ENCODE peak calls at places on chromosomes 2 and 18, in seven cellular contexts. One of them, this sample, is unnamed.

GRCh38 chr2:10333247-10333613 is 30.5 kb downstream of the HPCAL1 start:
- DNase-seq in trophoblast cell: no peak
- DNase-seq in mesenchymal stem cell: no peak
- DNase-seq in IMR-90: no peak
- DNase-seq in H9: no peak
- DNase-seq in neuronal stem cell: no peak
- DNase-seq in H1: no peak
- DNase-seq in this sample: peak

GRCh38 chr2:12587729-12588522 is 128.8 kb upstream of the TRIB2 start:
- DNase-seq in trophoblast cell: peak
- DNase-seq in mesenchymal stem cell: peak
- DNase-seq in IMR-90: peak
- DNase-seq in H9: no peak
- DNase-seq in neuronal stem cell: no peak
- DNase-seq in H1: no peak
- DNase-seq in this sample: no peak

GRCh38 chr2:74850816-74851566 is 17.1 kb downstream of the HK2 start:
- DNase-seq in trophoblast cell: peak
- DNase-seq in mesenchymal stem cell: no peak
- DNase-seq in IMR-90: peak
- DNase-seq in H9: no peak
- DNase-seq in neuronal stem cell: no peak
- DNase-seq in H1: no peak
- DNase-seq in this sample: peak

GRCh38 chr18:33355263-33355662 is 85.3 kb downstream of the CCDC178 start:
- DNase-seq in trophoblast cell: no peak
- DNase-seq in mesenchymal stem cell: no peak
- DNase-seq in IMR-90: no peak
- DNase-seq in H9: no peak
- DNase-seq in neuronal stem cell: no peak
- DNase-seq in H1: no peak
- DNase-seq in this sample: no peak

GRCh38 chr2:71615769-71616730 is 162.7 kb downstream of the DYSF start:
- DNase-seq in trophoblast cell: no peak
- DNase-seq in mesenchymal stem cell: no peak
- DNase-seq in IMR-90: no peak
- DNase-seq in H9: peak
- DNase-seq in neuronal stem cell: no peak
- DNase-seq in H1: peak
- DNase-seq in this sample: no peak

GRCh38 chr2:231644426-231644825 is 51.8 kb downstream of the TEX44 start:
- DNase-seq in trophoblast cell: no peak
- DNase-seq in mesenchymal stem cell: no peak
- DNase-seq in IMR-90: no peak
- DNase-seq in H9: no peak
- DNase-seq in neuronal stem cell: no peak
- DNase-seq in H1: no peak
- DNase-seq in this sample: no peak

GRCh38 chr2:71759056-71759455 is 305.7 kb downstream of the DYSF start:
- DNase-seq in trophoblast cell: no peak
- DNase-seq in mesenchymal stem cell: peak
- DNase-seq in IMR-90: peak
- DNase-seq in H9: no peak
- DNase-seq in neuronal stem cell: no peak
- DNase-seq in H1: no peak
- DNase-seq in this sample: no peak

GRCh38 chr18:49994410-49994809 is 181.1 kb upstream of the ACAA2 start:
- DNase-seq in trophoblast cell: no peak
- DNase-seq in mesenchymal stem cell: no peak
- DNase-seq in IMR-90: no peak
- DNase-seq in H9: no peak
- DNase-seq in neuronal stem cell: no peak
- DNase-seq in H1: no peak
- DNase-seq in this sample: no peak

GRCh38 chr2:20484034-20484617 is 37.3 kb downstream of the RHOB start:
- DNase-seq in trophoblast cell: no peak
- DNase-seq in mesenchymal stem cell: no peak
- DNase-seq in IMR-90: no peak
- DNase-seq in H9: no peak
- DNase-seq in neuronal stem cell: no peak
- DNase-seq in H1: no peak
- DNase-seq in this sample: no peak

GRCh38 chr2:128442053-128442751 is 123.5 kb upstream of the HS6ST1 start:
- DNase-seq in trophoblast cell: no peak
- DNase-seq in mesenchymal stem cell: peak
- DNase-seq in IMR-90: peak
- DNase-seq in H9: peak
- DNase-seq in neuronal stem cell: no peak
- DNase-seq in H1: peak
- DNase-seq in this sample: peak

GRCh38 chr2:241508240-241508509 is 209 bp downstream of the STK25 start:
- DNase-seq in trophoblast cell: no peak
- DNase-seq in mesenchymal stem cell: no peak
- DNase-seq in IMR-90: no peak
- DNase-seq in H9: no peak
- DNase-seq in neuronal stem cell: no peak
- DNase-seq in H1: no peak
- DNase-seq in this sample: no peak

GRCh38 chr2:137467246-137467862 is 496.9 kb upstream of the HNMT start:
- DNase-seq in trophoblast cell: peak
- DNase-seq in mesenchymal stem cell: peak
- DNase-seq in IMR-90: no peak
- DNase-seq in H9: peak
- DNase-seq in neuronal stem cell: peak
- DNase-seq in H1: peak
- DNase-seq in this sample: peak

GRCh38 chr18:47413327-47413726 is 161.9 kb upstream of the SKOR2 start:
- DNase-seq in trophoblast cell: no peak
- DNase-seq in mesenchymal stem cell: no peak
- DNase-seq in IMR-90: no peak
- DNase-seq in H9: no peak
- DNase-seq in neuronal stem cell: no peak
- DNase-seq in H1: no peak
- DNase-seq in this sample: no peak

GRCh38 chr2:207767461-207768167 is 2.1 kb downstream of the FZD5 start:
- DNase-seq in trophoblast cell: peak
- DNase-seq in mesenchymal stem cell: peak
- DNase-seq in IMR-90: no peak
- DNase-seq in H9: peak
- DNase-seq in neuronal stem cell: peak
- DNase-seq in H1: no peak
- DNase-seq in this sample: peak

GRCh38 chr2:201313362-201313761 is 43.8 kb downstream of the FLACC1 start:
- DNase-seq in trophoblast cell: no peak
- DNase-seq in mesenchymal stem cell: no peak
- DNase-seq in IMR-90: no peak
- DNase-seq in H9: no peak
- DNase-seq in neuronal stem cell: no peak
- DNase-seq in H1: no peak
- DNase-seq in this sample: no peak

GRCh38 chr2:239544846-239545465 is 144.1 kb upstream of the HDAC4 start:
- DNase-seq in trophoblast cell: no peak
- DNase-seq in mesenchymal stem cell: no peak
- DNase-seq in IMR-90: no peak
- DNase-seq in H9: no peak
- DNase-seq in neuronal stem cell: no peak
- DNase-seq in H1: no peak
- DNase-seq in this sample: no peak

GRCh38 chr2:42848270-42848669 is 55.9 kb upstream of the HAAO start:
- DNase-seq in trophoblast cell: no peak
- DNase-seq in mesenchymal stem cell: no peak
- DNase-seq in IMR-90: no peak
- DNase-seq in H9: no peak
- DNase-seq in neuronal stem cell: no peak
- DNase-seq in H1: no peak
- DNase-seq in this sample: no peak

GRCh38 chr2:38108907-38109731 is 33.2 kb upstream of the CYP1B1 start:
- DNase-seq in trophoblast cell: no peak
- DNase-seq in mesenchymal stem cell: no peak
- DNase-seq in IMR-90: no peak
- DNase-seq in H9: no peak
- DNase-seq in neuronal stem cell: no peak
- DNase-seq in H1: no peak
- DNase-seq in this sample: no peak

GRCh38 chr2:56801770-56802169 is 618.0 kb downstream of the CCDC85A start:
- DNase-seq in trophoblast cell: no peak
- DNase-seq in mesenchymal stem cell: peak
- DNase-seq in IMR-90: no peak
- DNase-seq in H9: no peak
- DNase-seq in neuronal stem cell: no peak
- DNase-seq in H1: no peak
- DNase-seq in this sample: no peak

GRCh38 chr2:58895849-58896248 is 654.7 kb upstream of the FANCL start:
- DNase-seq in trophoblast cell: no peak
- DNase-seq in mesenchymal stem cell: no peak
- DNase-seq in IMR-90: no peak
- DNase-seq in H9: no peak
- DNase-seq in neuronal stem cell: no peak
- DNase-seq in H1: no peak
- DNase-seq in this sample: no peak

GRCh38 chr2:144580521-144581153 is 60.7 kb upstream of the ZEB2 start:
- DNase-seq in trophoblast cell: no peak
- DNase-seq in mesenchymal stem cell: no peak
- DNase-seq in IMR-90: no peak
- DNase-seq in H9: no peak
- DNase-seq in neuronal stem cell: peak
- DNase-seq in H1: no peak
- DNase-seq in this sample: peak

DNA sequence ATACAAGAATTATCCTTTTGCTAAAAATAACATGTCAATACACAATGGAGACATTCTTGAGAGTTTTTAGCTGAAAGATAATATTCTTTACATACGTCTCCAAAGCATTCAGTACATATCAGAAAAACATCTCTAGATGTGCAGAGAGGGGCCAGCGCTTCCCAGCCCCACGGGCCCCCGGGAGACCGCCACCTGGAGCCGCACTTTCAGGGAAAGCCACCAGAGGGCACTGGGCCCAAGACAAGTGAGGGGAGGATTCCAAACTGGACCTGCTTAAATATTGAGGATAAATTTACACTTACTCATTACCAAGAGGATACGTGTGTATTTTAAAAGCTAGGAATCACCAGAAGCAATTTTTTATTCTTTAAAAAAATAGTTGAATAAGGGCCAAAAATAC is 499.5 kb downstream of the GALR1 start:
- DNase-seq in trophoblast cell: no peak
- DNase-seq in mesenchymal stem cell: no peak
- DNase-seq in IMR-90: no peak
- DNase-seq in H9: peak
- DNase-seq in neuronal stem cell: no peak
- DNase-seq in H1: peak
- DNase-seq in this sample: peak
- H3K4ac ChIP-seq in trophoblast cell: no peak
- H3K4ac ChIP-seq in mesenchymal stem cell: no peak
- H3K4ac ChIP-seq in IMR-90: no peak
- H3K4ac ChIP-seq in H9: no peak
- H3K4ac ChIP-seq in neuronal stem cell: no peak
- H3K4ac ChIP-seq in H1: no peak
- H3K4ac ChIP-seq in this sample: no peak

DNA sequence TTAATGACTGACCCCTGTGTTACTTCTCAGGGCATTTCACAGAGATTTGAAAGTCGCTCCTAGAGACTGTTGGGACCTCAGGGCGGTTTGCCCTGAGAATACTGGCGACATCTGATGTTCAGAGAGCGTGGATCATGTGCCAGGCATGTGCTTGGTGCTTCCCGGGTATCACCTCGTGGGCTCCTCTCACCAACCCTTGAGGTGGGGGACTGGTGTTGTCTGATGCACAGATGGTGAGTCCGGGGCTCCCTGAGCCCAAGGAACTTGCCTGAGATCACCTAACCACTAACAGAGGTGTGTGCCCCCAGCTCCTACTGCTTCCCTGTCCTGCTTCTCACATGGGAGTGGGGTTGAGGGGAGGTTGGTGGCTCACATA is 16.2 kb downstream of the ATOH8 start:
- DNase-seq in trophoblast cell: no peak
- DNase-seq in mesenchymal stem cell: no peak
- DNase-seq in IMR-90: no peak
- DNase-seq in H9: no peak
- DNase-seq in neuronal stem cell: no peak
- DNase-seq in H1: no peak
- DNase-seq in this sample: no peak
- H3K4me2 ChIP-seq in trophoblast cell: no peak
- H3K4me2 ChIP-seq in mesenchymal stem cell: no peak
- H3K4me2 ChIP-seq in IMR-90: no peak
- H3K4me2 ChIP-seq in H9: no peak
- H3K4me2 ChIP-seq in neuronal stem cell: no peak
- H3K4me2 ChIP-seq in H1: no peak
- H3K4me2 ChIP-seq in this sample: no peak

GRCh38 chr2:84494070-84494469 is 22.2 kb upstream of the DNAH6 start:
- DNase-seq in trophoblast cell: no peak
- DNase-seq in mesenchymal stem cell: peak
- DNase-seq in IMR-90: peak
- DNase-seq in H9: no peak
- DNase-seq in neuronal stem cell: no peak
- DNase-seq in H1: no peak
- DNase-seq in this sample: no peak

GRCh38 chr2:84495539-84496146 is 20.7 kb upstream of the DNAH6 start:
- DNase-seq in trophoblast cell: peak
- DNase-seq in mesenchymal stem cell: peak
- DNase-seq in IMR-90: peak
- DNase-seq in H9: no peak
- DNase-seq in neuronal stem cell: peak
- DNase-seq in H1: no peak
- DNase-seq in this sample: peak

GRCh38 chr2:84491741-84492140 is 24.6 kb upstream of the DNAH6 start:
- DNase-seq in trophoblast cell: no peak
- DNase-seq in mesenchymal stem cell: no peak
- DNase-seq in IMR-90: no peak
- DNase-seq in H9: no peak
- DNase-seq in neuronal stem cell: no peak
- DNase-seq in H1: no peak
- DNase-seq in this sample: no peak

GRCh38 chr2:84492571-84492970 is 23.7 kb upstream of the DNAH6 start:
- DNase-seq in trophoblast cell: no peak
- DNase-seq in mesenchymal stem cell: no peak
- DNase-seq in IMR-90: peak
- DNase-seq in H9: no peak
- DNase-seq in neuronal stem cell: no peak
- DNase-seq in H1: no peak
- DNase-seq in this sample: no peak

GRCh38 chr2:84493494-84493893 is 22.8 kb upstream of the DNAH6 start:
- DNase-seq in trophoblast cell: no peak
- DNase-seq in mesenchymal stem cell: peak
- DNase-seq in IMR-90: peak
- DNase-seq in H9: no peak
- DNase-seq in neuronal stem cell: no peak
- DNase-seq in H1: no peak
- DNase-seq in this sample: peak
- H3K4ac ChIP-seq in trophoblast cell: no peak
- H3K4ac ChIP-seq in mesenchymal stem cell: no peak
- H3K4ac ChIP-seq in IMR-90: peak
- H3K4ac ChIP-seq in H9: no peak
- H3K4ac ChIP-seq in neuronal stem cell: no peak
- H3K4ac ChIP-seq in H1: no peak
- H3K4ac ChIP-seq in this sample: no peak

DNA sequence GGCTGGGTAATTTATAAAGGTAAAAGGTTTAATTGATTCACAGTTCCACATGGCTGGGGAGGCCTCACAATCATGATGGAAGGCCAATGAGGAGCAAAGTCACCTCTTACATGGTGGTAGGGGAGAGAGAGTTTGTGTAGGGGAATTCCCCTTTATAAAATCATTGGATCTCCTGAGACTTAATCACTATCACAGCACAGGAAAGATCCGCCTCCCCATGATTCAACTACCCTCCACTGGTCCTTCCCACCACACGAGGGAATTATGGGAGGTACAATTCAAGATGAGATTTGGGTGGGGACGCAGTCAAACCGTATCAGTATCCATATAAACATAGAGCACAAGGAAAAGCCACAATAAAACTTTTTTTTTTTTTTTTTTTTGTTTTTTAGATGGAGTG is 172.6 kb upstream of the PIEZO2 start:
- DNase-seq in trophoblast cell: no peak
- DNase-seq in mesenchymal stem cell: peak
- DNase-seq in IMR-90: peak
- DNase-seq in H9: no peak
- DNase-seq in neuronal stem cell: no peak
- DNase-seq in H1: no peak
- DNase-seq in this sample: no peak
- H3K4me2 ChIP-seq in trophoblast cell: no peak
- H3K4me2 ChIP-seq in mesenchymal stem cell: no peak
- H3K4me2 ChIP-seq in IMR-90: no peak
- H3K4me2 ChIP-seq in H9: no peak
- H3K4me2 ChIP-seq in neuronal stem cell: no peak
- H3K4me2 ChIP-seq in H1: no peak
- H3K4me2 ChIP-seq in this sample: no peak

This sample was measured in mesendoderm.